ENCODE peak calls at places on chromosomes 2 and 18, in six cellular contexts. One of them, this sample, is unnamed.
A peak's percentile ranks its signal among the peaks of the same experiment; 100 is the strongest.

GRCh38 chr18:13296868-13297574 is 78.5 kb downstream of the LDLRAD4 start:
- ATAC-seq in IMR-90: no peak
- ATAC-seq in upper lobe of left lung: no peak
- ATAC-seq in GM23338: no peak
- ATAC-seq in gastrocnemius medialis: no peak
- ATAC-seq in A549: no peak
- ATAC-seq in this sample: no peak

GRCh38 chr2:3533836-3534235 is 14.5 kb upstream of the ADI1 start:
- ATAC-seq in IMR-90: no peak
- ATAC-seq in upper lobe of left lung: no peak
- ATAC-seq in GM23338: no peak
- ATAC-seq in gastrocnemius medialis: no peak
- ATAC-seq in A549: no peak
- ATAC-seq in this sample: no peak

GRCh38 chr2:237213325-237214040 is 127.8 kb downstream of the COPS8 start:
- ATAC-seq in IMR-90: peak; percentile 99
- ATAC-seq in upper lobe of left lung: peak; percentile 88
- ATAC-seq in GM23338: peak; percentile 52
- ATAC-seq in gastrocnemius medialis: no peak
- ATAC-seq in A549: no peak
- ATAC-seq in this sample: peak; percentile 81

GRCh38 chr18:57542801-57543427 is 43.6 kb downstream of the FECH start:
- ATAC-seq in IMR-90: peak; percentile 79
- ATAC-seq in upper lobe of left lung: no peak
- ATAC-seq in GM23338: peak; percentile 44
- ATAC-seq in gastrocnemius medialis: peak; percentile 58
- ATAC-seq in A549: no peak
- ATAC-seq in this sample: no peak

GRCh38 chr2:133489641-133490411 is 78.4 kb downstream of the NCKAP5 start:
- ATAC-seq in IMR-90: no peak
- ATAC-seq in upper lobe of left lung: peak; percentile 65
- ATAC-seq in GM23338: no peak
- ATAC-seq in gastrocnemius medialis: no peak
- ATAC-seq in A549: no peak
- ATAC-seq in this sample: peak; percentile 79

GRCh38 chr2:694174-694573 is 17.0 kb upstream of the TMEM18 start:
- ATAC-seq in IMR-90: peak; percentile 96
- ATAC-seq in upper lobe of left lung: no peak
- ATAC-seq in GM23338: no peak
- ATAC-seq in gastrocnemius medialis: no peak
- ATAC-seq in A549: no peak
- ATAC-seq in this sample: no peak

GRCh38 chr2:12310399-12310798 is 406.3 kb upstream of the TRIB2 start:
- ATAC-seq in IMR-90: no peak
- ATAC-seq in upper lobe of left lung: no peak
- ATAC-seq in GM23338: no peak
- ATAC-seq in gastrocnemius medialis: no peak
- ATAC-seq in A549: no peak
- ATAC-seq in this sample: no peak

GRCh38 chr2:227881866-227882517 is 10.6 kb downstream of the DAW1 start:
- ATAC-seq in IMR-90: no peak
- ATAC-seq in upper lobe of left lung: no peak
- ATAC-seq in GM23338: no peak
- ATAC-seq in gastrocnemius medialis: no peak
- ATAC-seq in A549: no peak
- ATAC-seq in this sample: no peak

GRCh38 chr18:79801217-79801616 is 3.5 kb downstream of the KCNG2 start:
- ATAC-seq in IMR-90: no peak
- ATAC-seq in upper lobe of left lung: no peak
- ATAC-seq in GM23338: no peak
- ATAC-seq in gastrocnemius medialis: no peak
- ATAC-seq in A549: no peak
- ATAC-seq in this sample: no peak

GRCh38 chr2:239889641-239890055 is 135.5 kb downstream of the NDUFA10 start:
- ATAC-seq in IMR-90: no peak
- ATAC-seq in upper lobe of left lung: no peak
- ATAC-seq in GM23338: peak; percentile 76
- ATAC-seq in gastrocnemius medialis: no peak
- ATAC-seq in A549: no peak
- ATAC-seq in this sample: peak; percentile 28

GRCh38 chr18:5158587-5158986 is 38.5 kb downstream of the AKAIN1 start:
- ATAC-seq in IMR-90: no peak
- ATAC-seq in upper lobe of left lung: no peak
- ATAC-seq in GM23338: no peak
- ATAC-seq in gastrocnemius medialis: no peak
- ATAC-seq in A549: no peak
- ATAC-seq in this sample: no peak

GRCh38 chr18:14085770-14086458 is 46.3 kb downstream of the ZNF519 start:
- ATAC-seq in IMR-90: peak; percentile 42
- ATAC-seq in upper lobe of left lung: peak; percentile 45
- ATAC-seq in GM23338: peak; percentile 48
- ATAC-seq in gastrocnemius medialis: peak; percentile 11
- ATAC-seq in A549: no peak
- ATAC-seq in this sample: no peak

GRCh38 chr2:205696541-205697441 is 14.5 kb downstream of the NRP2 start:
- ATAC-seq in IMR-90: no peak
- ATAC-seq in upper lobe of left lung: no peak
- ATAC-seq in GM23338: peak; percentile 52
- ATAC-seq in gastrocnemius medialis: no peak
- ATAC-seq in A549: peak; percentile 51
- ATAC-seq in this sample: peak; percentile 51

GRCh38 chr2:42638080-42638784 is 69.8 kb downstream of the MTA3 start:
- ATAC-seq in IMR-90: no peak
- ATAC-seq in upper lobe of left lung: no peak
- ATAC-seq in GM23338: peak; percentile 75
- ATAC-seq in gastrocnemius medialis: peak; percentile 37
- ATAC-seq in A549: no peak
- ATAC-seq in this sample: no peak

GRCh38 chr2:195594916-195595694 is 61.9 kb upstream of the SLC39A10 start:
- ATAC-seq in IMR-90: no peak
- ATAC-seq in upper lobe of left lung: no peak
- ATAC-seq in GM23338: peak; percentile 52
- ATAC-seq in gastrocnemius medialis: no peak
- ATAC-seq in A549: no peak
- ATAC-seq in this sample: no peak

GRCh38 chr2:138028538-138028937 is 64.3 kb downstream of the HNMT start:
- ATAC-seq in IMR-90: no peak
- ATAC-seq in upper lobe of left lung: peak; percentile 84
- ATAC-seq in GM23338: no peak
- ATAC-seq in gastrocnemius medialis: no peak
- ATAC-seq in A549: no peak
- ATAC-seq in this sample: peak; percentile 51

DNA sequence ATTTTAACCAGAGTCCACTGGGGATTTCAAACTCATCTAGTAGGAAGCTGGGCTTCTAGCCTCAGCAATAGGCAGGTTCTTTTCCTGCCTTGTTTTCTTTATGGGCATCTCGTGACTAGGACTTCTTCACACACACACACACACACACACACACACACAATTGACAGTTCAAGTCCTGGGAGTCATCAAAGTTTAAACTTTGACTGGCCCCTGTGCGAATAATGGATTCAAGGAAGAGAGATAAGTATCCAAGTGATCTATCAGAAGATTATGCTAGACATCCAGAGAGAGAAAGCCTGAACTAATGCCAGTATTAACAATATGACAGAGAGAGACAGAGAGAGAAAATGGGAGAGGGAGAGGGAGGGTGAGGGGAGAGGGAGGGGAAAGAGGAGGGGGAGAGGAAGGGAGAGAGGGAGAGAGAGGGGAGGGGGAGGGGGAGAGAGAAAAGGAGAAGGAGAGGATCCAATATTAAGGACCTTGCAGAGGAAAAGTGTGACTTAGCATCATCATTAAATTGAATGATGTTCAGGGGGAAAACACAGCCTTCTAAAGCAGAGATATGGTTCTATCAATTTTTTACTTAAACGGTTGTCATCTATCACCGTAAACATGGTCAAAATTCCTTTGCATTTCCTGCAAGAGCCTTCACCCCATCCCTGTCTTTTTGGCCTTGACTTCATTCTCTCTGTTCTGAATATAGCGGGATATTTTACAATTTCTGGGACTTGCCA is 327.6 kb upstream of the ZEB2 start:
- ATAC-seq in IMR-90: no peak
- ATAC-seq in upper lobe of left lung: no peak
- ATAC-seq in GM23338: no peak
- ATAC-seq in gastrocnemius medialis: no peak
- ATAC-seq in A549: no peak
- ATAC-seq in this sample: no peak
- H3K4me3 ChIP-seq in IMR-90: no peak overlapping the region
- H3K4me3 ChIP-seq in upper lobe of left lung: no peak overlapping the region
- H3K4me3 ChIP-seq in GM23338: no peak overlapping the region
- H3K4me3 ChIP-seq in gastrocnemius medialis: no peak overlapping the region
- H3K4me3 ChIP-seq in A549: no peak overlapping the region
- H3K4me3 ChIP-seq in this sample: no peak overlapping the region

DNA sequence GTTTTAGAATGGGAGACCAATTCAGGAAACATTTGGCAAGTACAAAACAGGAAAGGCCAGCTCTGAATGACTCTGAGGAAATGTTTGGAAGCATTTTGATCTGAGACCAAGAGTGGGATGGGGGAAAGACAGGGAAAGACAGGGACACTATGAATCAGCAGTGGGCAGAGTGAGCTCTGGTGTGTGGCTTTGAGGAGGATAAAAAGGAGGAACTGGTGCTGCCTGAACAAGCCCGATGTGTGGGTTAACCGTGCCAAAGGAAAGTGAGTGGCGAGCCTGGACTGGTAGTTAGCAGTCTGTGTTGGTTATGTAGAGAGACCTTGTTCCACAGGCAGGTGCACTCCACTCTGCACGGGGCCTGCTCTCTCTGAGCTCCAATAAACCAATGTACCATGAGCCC is 5.3 kb downstream of the MFSD6 start:
- ATAC-seq in IMR-90: no peak
- ATAC-seq in upper lobe of left lung: peak; percentile 20
- ATAC-seq in GM23338: peak; percentile 19
- ATAC-seq in gastrocnemius medialis: no peak
- ATAC-seq in A549: no peak
- ATAC-seq in this sample: no peak
- H3K4me1 ChIP-seq in IMR-90: peaks cover 2% of the 10 kb centered on the region
- H3K4me1 ChIP-seq in upper lobe of left lung: peaks cover 28% of the 10 kb centered on the region
- H3K4me1 ChIP-seq in GM23338: peaks cover 30% of the 10 kb centered on the region
- H3K4me1 ChIP-seq in gastrocnemius medialis: peaks cover 16% of the 10 kb centered on the region
- H3K4me1 ChIP-seq in A549: peaks cover 17% of the 10 kb centered on the region
- H3K4me1 ChIP-seq in this sample: no peaks in the 10 kb centered on the region

GRCh38 chr2:169694113-169694893 is at the start of the genes CFAP210 and PHOSPHO2:
- ATAC-seq in IMR-90: peak; percentile 100
- ATAC-seq in upper lobe of left lung: peak; percentile 100
- ATAC-seq in GM23338: peak; percentile 98
- ATAC-seq in gastrocnemius medialis: peak; percentile 99
- ATAC-seq in A549: peak; percentile 100
- ATAC-seq in this sample: peak; percentile 100

GRCh38 chr2:169694894-169695260 is 608 bp downstream of the PHOSPHO2 start:
- ATAC-seq in IMR-90: no peak
- ATAC-seq in upper lobe of left lung: no peak
- ATAC-seq in GM23338: no peak
- ATAC-seq in gastrocnemius medialis: no peak
- ATAC-seq in A549: no peak
- ATAC-seq in this sample: no peak

GRCh38 chr2:169690958-169691357 is 3.2 kb downstream of the CFAP210 start:
- ATAC-seq in IMR-90: no peak
- ATAC-seq in upper lobe of left lung: no peak
- ATAC-seq in GM23338: no peak
- ATAC-seq in gastrocnemius medialis: no peak
- ATAC-seq in A549: no peak
- ATAC-seq in this sample: no peak

GRCh38 chr2:169696381-169696780 is 2.1 kb downstream of the PHOSPHO2 start:
- ATAC-seq in IMR-90: no peak
- ATAC-seq in upper lobe of left lung: no peak
- ATAC-seq in GM23338: no peak
- ATAC-seq in gastrocnemius medialis: no peak
- ATAC-seq in A549: no peak
- ATAC-seq in this sample: no peak

GRCh38 chr2:169693344-169693743 is 861 bp downstream of the CFAP210 start:
- ATAC-seq in IMR-90: no peak
- ATAC-seq in upper lobe of left lung: no peak
- ATAC-seq in GM23338: no peak
- ATAC-seq in gastrocnemius medialis: no peak
- ATAC-seq in A549: no peak
- ATAC-seq in this sample: no peak
- H3K4me3 ChIP-seq in IMR-90: no peak overlapping the region
- H3K4me3 ChIP-seq in upper lobe of left lung: peak overlapping the region; percentile 82
- H3K4me3 ChIP-seq in GM23338: peak overlapping the region; percentile 93
- H3K4me3 ChIP-seq in gastrocnemius medialis: no peak overlapping the region
- H3K4me3 ChIP-seq in A549: peak overlapping the region; percentile 72
- H3K4me3 ChIP-seq in this sample: no peak overlapping the region

GRCh38 chr18:77129150-77129551 is 3.4 kb downstream of the MBP start:
- ATAC-seq in IMR-90: no peak
- ATAC-seq in upper lobe of left lung: no peak
- ATAC-seq in GM23338: no peak
- ATAC-seq in gastrocnemius medialis: peak; percentile 12
- ATAC-seq in A549: no peak
- ATAC-seq in this sample: no peak

GRCh38 chr18:77131652-77132368 is 773 bp downstream of the MBP start:
- ATAC-seq in IMR-90: peak; percentile 76
- ATAC-seq in upper lobe of left lung: peak; percentile 83
- ATAC-seq in GM23338: peak; percentile 60
- ATAC-seq in gastrocnemius medialis: peak; percentile 42
- ATAC-seq in A549: peak; percentile 75
- ATAC-seq in this sample: peak; percentile 64

GRCh38 chr18:77131100-77131651 is 1.4 kb downstream of the MBP start:
- ATAC-seq in IMR-90: no peak
- ATAC-seq in upper lobe of left lung: peak; percentile 55
- ATAC-seq in GM23338: peak; percentile 10
- ATAC-seq in gastrocnemius medialis: no peak
- ATAC-seq in A549: no peak
- ATAC-seq in this sample: no peak

GRCh38 chr18:77132369-77133050 is at the start of gene MBP:
- ATAC-seq in IMR-90: peak; percentile 9
- ATAC-seq in upper lobe of left lung: peak; percentile 57
- ATAC-seq in GM23338: peak; percentile 84
- ATAC-seq in gastrocnemius medialis: peak; percentile 43
- ATAC-seq in A549: peak; percentile 69
- ATAC-seq in this sample: peak; percentile 38

GRCh38 chr18:77130229-77131099 is 2.1 kb downstream of the MBP start:
- ATAC-seq in IMR-90: no peak
- ATAC-seq in upper lobe of left lung: no peak
- ATAC-seq in GM23338: no peak
- ATAC-seq in gastrocnemius medialis: peak; percentile 6
- ATAC-seq in A549: no peak
- ATAC-seq in this sample: no peak
- H3K4me1 ChIP-seq in IMR-90: peaks cover 13% of the 10 kb centered on the region
- H3K4me1 ChIP-seq in upper lobe of left lung: peaks cover 44% of the 10 kb centered on the region
- H3K4me1 ChIP-seq in GM23338: peaks cover 4% of the 10 kb centered on the region
- H3K4me1 ChIP-seq in gastrocnemius medialis: peaks cover 63% of the 10 kb centered on the region
- H3K4me1 ChIP-seq in A549: peaks cover 48% of the 10 kb centered on the region
- H3K4me1 ChIP-seq in this sample: no peaks in the 10 kb centered on the region

This sample was measured in gastroesophageal sphincter.